ENCODE peak calls at places on chromosomes 4 and X, in nine cellular contexts. J is stimulated activated CD8-positive, alpha-beta memory T cell treated with anti-CD3 and anti-CD28 coated beads, Interleukin-4, amount 100 ng/mL, for 24 hours; U is posterior cingulate gyrus; I is midbrain; P is stimulated activated CD4-positive, alpha-beta T cell treated with anti-CD3 and anti-CD28 coated beads, Interleukin-15, amount 100 ng/mL, for 1 hour; C is Karpas-422; R is CD8-positive, alpha-beta memory T cell; B is choroid plexus epithelial cell; G is fibroblast of gingiva. S is an unnamed sample.
A peak's percentile ranks its signal among the peaks of the same experiment; 100 is the strongest.

GRCh38 chr4:26892480-26893150 is 32.0 kb downstream of the STIM2 start:
- DNase-seq in J (no peak), U (no peak), I (no peak), P (no peak), C (no peak), R (no peak), B (no peak), G (no peak), S (no peak)

GRCh38 chrX:15055146-15055930 is 182.1 kb downstream of the MOSPD2 start:
- DNase-seq in J (no peak), U (no peak), I (no peak), P (no peak), C (no peak), R (no peak), B (peak; percentile 2), G (no peak), S (no peak)

GRCh38 chr4:47562297-47562696 is 77.2 kb downstream of the ATP10D start:
- DNase-seq in J (no peak), U (no peak), I (no peak), P (no peak), C (no peak), R (peak; percentile 3), B (no peak), G (no peak), S (no peak)

GRCh38 chr4:30616943-30617646 is 103.1 kb upstream of the PCDH7 start:
- DNase-seq in J (no peak), U (no peak), I (no peak), P (no peak), C (no peak), R (no peak), B (peak; percentile 14), G (no peak), S (no peak)

GRCh38 chr4:166088576-166088975 is 215.5 kb downstream of the TLL1 start:
- DNase-seq in J (no peak), U (no peak), I (no peak), P (no peak), C (no peak), R (no peak), B (no peak), G (no peak), S (no peak)

GRCh38 chrX:40871385-40872082 is 136.2 kb upstream of the MED14 start:
- DNase-seq in J (no peak), U (no peak), I (no peak), P (no peak), C (no peak), R (no peak), B (peak; percentile 69), G (no peak), S (no peak)

GRCh38 chr4:55866973-55867574 is 13.6 kb downstream of the EXOC1 start:
- DNase-seq in J (no peak), U (no peak), I (peak; percentile 50), P (no peak), C (peak; percentile 83), R (peak; percentile 47), B (peak; percentile 88), G (peak; percentile 72), S (peak; percentile 60)

GRCh38 chr4:84971319-84971932 is 4.9 kb upstream of the WDFY3 start:
- DNase-seq in J (no peak), U (no peak), I (peak; percentile 68), P (no peak), C (peak; percentile 72), R (no peak), B (peak; percentile 82), G (peak; percentile 50), S (peak; percentile 70)

GRCh38 chr4:1137063-1137771 is 23.9 kb upstream of the RNF212 start:
- DNase-seq in J (no peak), U (no peak), I (no peak), P (no peak), C (no peak), R (no peak), B (peak; percentile 24), G (no peak), S (no peak)

GRCh38 chr4:146159384-146160058 is 16.0 kb upstream of the LSM6 start:
- DNase-seq in J (no peak), U (no peak), I (no peak), P (no peak), C (no peak), R (no peak), B (no peak), G (no peak), S (no peak)

GRCh38 chrX:1464282-1465131 is 11.8 kb upstream of the ASMTL start:
- DNase-seq in J (no peak), U (no peak), I (no peak), P (no peak), C (no peak), R (peak; percentile 65), B (no peak), G (no peak), S (no peak)

GRCh38 chr4:18945464-18945863 is 923.9 kb upstream of the LCORL start:
- DNase-seq in J (no peak), U (no peak), I (no peak), P (no peak), C (no peak), R (no peak), B (no peak), G (no peak), S (no peak)

GRCh38 chr4:17166954-17167353 is 268.5 kb upstream of the LDB2 start:
- DNase-seq in J (no peak), U (no peak), I (peak; percentile 36), P (no peak), C (no peak), R (no peak), B (peak; percentile 27), G (peak; percentile 67), S (peak; percentile 36)

GRCh38 chr4:43411226-43411625 is 518.7 kb downstream of the GRXCR1 start:
- DNase-seq in J (no peak), U (no peak), I (no peak), P (no peak), C (no peak), R (no peak), B (peak; percentile 10), G (peak; percentile 11), S (no peak)

GRCh38 chr4:74535471-74535870 is 90.5 kb downstream of the AREG start:
- DNase-seq in J (no peak), U (no peak), I (no peak), P (no peak), C (no peak), R (no peak), B (no peak), G (no peak), S (no peak)

GRCh38 chr4:123327346-123327745 is 69.2 kb upstream of the SPRY1 start:
- DNase-seq in J (no peak), U (no peak), I (no peak), P (no peak), C (no peak), R (no peak), B (no peak), G (no peak), S (no peak)

GRCh38 chr4:125004676-125005075 is 292.1 kb upstream of the ANKRD50 start:
- DNase-seq in J (no peak), U (no peak), I (no peak), P (no peak), C (no peak), R (no peak), B (no peak), G (no peak), S (no peak)

GRCh38 chr4:56289934-56290333 is 97.4 kb downstream of the AASDH start:
- DNase-seq in J (no peak), U (no peak), I (no peak), P (no peak), C (no peak), R (no peak), B (no peak), G (no peak), S (no peak)

GRCh38 chrX:67648361-67648760 is 104.5 kb downstream of the AR start:
- DNase-seq in J (no peak), U (no peak), I (no peak), P (no peak), C (no peak), R (no peak), B (no peak), G (no peak), S (no peak)

GRCh38 chr4:158669310-158669709 is 2.4 kb downstream of the C4orf46 start:
- DNase-seq in J (no peak), U (no peak), I (no peak), P (no peak), C (no peak), R (no peak), B (no peak), G (no peak), S (no peak)

GRCh38 chrX:140664939-140665338 is 44.6 kb upstream of the LINC00632 start:
- DNase-seq in J (no peak), U (no peak), I (peak; percentile 40), P (no peak), C (peak; percentile 69), R (no peak), B (peak; percentile 36), G (no peak), S (peak; percentile 48)

GRCh38 chr4:144562019-144562740 is 83.8 kb upstream of the HHIP start:
- DNase-seq in J (no peak), U (no peak), I (no peak), P (no peak), C (no peak), R (no peak), B (no peak), G (no peak), S (no peak)

GRCh38 chr4:825063-825968 is 613 bp downstream of the CPLX1 start:
- DNase-seq in J (no peak), U (peak; percentile 84), I (no peak), P (no peak), C (no peak), R (peak; percentile 31), B (peak; percentile 16), G (no peak), S (no peak)

GRCh38 chr4:141416219-141416618 is 195.5 kb downstream of the ZNF330 start:
- DNase-seq in J (no peak), U (no peak), I (no peak), P (no peak), C (no peak), R (no peak), B (no peak), G (no peak), S (no peak)

GRCh38 chrX:16834811-16835210 is 35.4 kb downstream of the RBBP7 start:
- DNase-seq in J (no peak), U (no peak), I (no peak), P (no peak), C (no peak), R (no peak), B (peak; percentile 91), G (no peak), S (no peak)

GRCh38 chr4:48255130-48255958 is 14.3 kb downstream of the TEC start:
- DNase-seq in J (no peak), U (no peak), I (no peak), P (no peak), C (no peak), R (no peak), B (no peak), G (no peak), S (no peak)

GRCh38 chrX:69538321-69538876 is 34.3 kb downstream of the NALF2 start:
- DNase-seq in J (peak; percentile 47), U (peak; percentile 83), I (peak; percentile 67), P (peak; percentile 61), C (peak; percentile 85), R (peak; percentile 39), B (peak; percentile 69), G (peak; percentile 45), S (peak; percentile 71)

GRCh38 chrX:151398346-151398745 is 1.3 kb downstream of the VMA21 start:
- DNase-seq in J (no peak), U (no peak), I (no peak), P (no peak), C (no peak), R (no peak), B (no peak), G (no peak), S (no peak)

GRCh38 chr4:133694416-133694815 is 507.2 kb downstream of the PABPC4L start:
- DNase-seq in J (no peak), U (no peak), I (no peak), P (no peak), C (no peak), R (no peak), B (peak; percentile 2), G (no peak), S (no peak)

GRCh38 chr4:2441393-2442174 is 22.8 kb downstream of the CFAP99 start:
- DNase-seq in J (peak; percentile 64), U (peak; percentile 86), I (no peak), P (peak; percentile 48), C (peak; percentile 95), R (peak; percentile 67), B (peak; percentile 70), G (peak; percentile 27), S (no peak)

GRCh38 chrX:2351999-2352995 is 148.5 kb downstream of the DHRSX start:
- DNase-seq in J (no peak), U (peak; percentile 83), I (no peak), P (no peak), C (no peak), R (no peak), B (peak; percentile 87), G (peak; percentile 91), S (no peak)

S was measured in Ammon's horn.